ENCODE peak calls at places on chromosome 5, in ten cellular contexts. E, F, D, Z, G, U, M, T, H and I are unnamed samples.
A peak's percentile ranks its signal among the peaks of the same experiment; 100 is the strongest.

GRCh38 chr5:135657536-135658307 is 78.9 kb upstream of the CXCL14 start:
- DNase-seq in H (no peak), G (no peak), Z (no peak), M (no peak), D (no peak), U (no peak), T (no peak), F (no peak), E (no peak), I (no peak)

GRCh38 chr5:56314536-56314935 is 81.4 kb upstream of the ANKRD55 start:
- DNase-seq in F (no peak), D (peak; percentile 21), G (peak; percentile 70), H (no peak), Z (no peak), T (no peak), M (no peak), U (no peak), E (no peak), I (no peak)

GRCh38 chr5:59673438-59674058 is 220.0 kb downstream of the PDE4D start:
- DNase-seq in T (no peak), U (no peak), F (no peak), G (peak; percentile 76), M (no peak), Z (peak; percentile 1), E (peak; percentile 8), H (no peak), D (peak; percentile 16), I (no peak)

GRCh38 chr5:74326571-74327338 is 313.8 kb downstream of the ENC1 start:
- DNase-seq in F (peak; percentile 51), M (no peak), Z (peak; percentile 60), D (peak; percentile 51), U (peak; percentile 51), T (no peak), H (no peak), G (no peak), E (peak; percentile 87), I (no peak)

GRCh38 chr5:126544087-126544740 is 50.8 kb downstream of the ALDH7A1 start:
- DNase-seq in T (no peak), D (peak; percentile 58), U (peak; percentile 40), E (peak; percentile 19), G (peak; percentile 69), M (no peak), F (peak; percentile 54), Z (peak; percentile 16), H (peak; percentile 52), I (no peak)

GRCh38 chr5:58133631-58134296 is 326.1 kb downstream of the PLK2 start:
- DNase-seq in G (no peak), Z (no peak), D (no peak), M (no peak), H (no peak), T (no peak), U (no peak), E (no peak), F (no peak), I (no peak)

GRCh38 chr5:16345454-16345853 is 120.1 kb downstream of the ZNF622 start:
- DNase-seq in Z (no peak), M (no peak), H (no peak), T (no peak), F (no peak), D (no peak), E (no peak), G (peak; percentile 35), U (no peak), I (no peak)

GRCh38 chr5:160545832-160546231 is 124.2 kb downstream of the PTTG1 start:
- DNase-seq in Z (no peak), U (no peak), T (no peak), G (no peak), H (no peak), E (no peak), D (no peak), F (no peak), M (no peak), I (no peak)

GRCh38 chr5:1143670-1143951 is 31.7 kb upstream of the SLC12A7 start:
- DNase-seq in G (no peak), M (no peak), D (no peak), Z (no peak), H (no peak), U (no peak), T (no peak), F (no peak), E (no peak), I (no peak)

GRCh38 chr5:69024241-69024651 is 69.6 kb upstream of the SLC30A5 start:
- DNase-seq in Z (peak; percentile 19), E (peak; percentile 70), G (peak; percentile 82), M (no peak), U (no peak), D (peak; percentile 58), F (no peak), H (peak; percentile 51), T (no peak), I (no peak)

GRCh38 chr5:179763215-179763945 is 30.4 kb upstream of the LTC4S start:
- DNase-seq in Z (peak; percentile 65), M (peak; percentile 75), T (peak; percentile 82), E (peak; percentile 38), F (peak; percentile 69), U (peak; percentile 71), D (peak; percentile 77), G (peak; percentile 87), H (no peak), I (no peak)

GRCh38 chr5:150113047-150113744 is 26.8 kb upstream of the CSF1R start:
- DNase-seq in G (peak; percentile 35), E (no peak), D (no peak), T (peak; percentile 69), F (no peak), Z (peak; percentile 33), M (peak; percentile 72), H (peak; percentile 52), U (peak; percentile 25), I (peak; percentile 47)

GRCh38 chr5:131767891-131768290 is 28.9 kb downstream of the FNIP1 start:
- DNase-seq in M (no peak), E (no peak), D (no peak), H (no peak), U (no peak), G (no peak), Z (no peak), F (no peak), T (no peak), I (no peak)

GRCh38 chr5:100799166-100799565 is 103.9 kb downstream of the ST8SIA4 start:
- DNase-seq in Z (no peak), F (no peak), G (no peak), E (no peak), T (no peak), M (no peak), D (no peak), U (no peak), H (no peak), I (no peak)

GRCh38 chr5:100803391-100803790 is 99.7 kb downstream of the ST8SIA4 start:
- DNase-seq in E (no peak), T (no peak), D (no peak), F (no peak), Z (no peak), G (no peak), U (no peak), H (no peak), M (peak; percentile 47), I (no peak)

GRCh38 chr5:100800552-100800951 is 102.5 kb downstream of the ST8SIA4 start:
- DNase-seq in E (no peak), F (no peak), D (no peak), H (no peak), U (no peak), M (no peak), Z (no peak), G (no peak), T (no peak), I (no peak)

GRCh38 chr5:100797863-100798262 is 105.2 kb downstream of the ST8SIA4 start:
- DNase-seq in F (no peak), Z (no peak), D (no peak), T (no peak), U (no peak), E (no peak), M (no peak), G (no peak), H (no peak), I (no peak)

DNA sequence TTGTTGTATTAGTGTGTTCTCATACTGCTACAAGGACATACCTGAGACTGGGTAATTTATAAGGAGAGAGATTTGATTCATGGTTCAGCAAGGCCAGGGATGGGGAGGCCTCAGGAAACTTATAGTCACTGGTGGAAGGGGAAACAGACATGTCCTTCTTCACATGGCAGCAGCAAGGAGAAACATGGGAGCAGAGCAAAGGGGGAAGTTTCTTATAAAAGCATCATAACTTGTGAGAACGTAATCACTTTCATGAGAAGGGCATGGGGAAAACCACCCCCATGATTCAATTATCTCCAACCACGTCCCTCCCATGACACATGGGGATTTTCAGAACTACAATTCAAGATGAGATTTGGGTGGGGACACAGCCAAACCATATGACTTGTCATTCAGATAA is 100.9 kb downstream of the ST8SIA4 start:
- DNase-seq in T (no peak), F (no peak), E (no peak), G (no peak), U (no peak), M (no peak), H (no peak), D (no peak), Z (no peak), I (no peak)
- TF ChIP-seq CTCF in T (no peak), F (no peak), E (no peak), G (no peak), U (no peak), M (no peak), H (no peak), D (no peak), Z (no peak), I (no peak)

GRCh38 chr5:39217365-39218281 is 1.7 kb downstream of the FYB1 start:
- DNase-seq in H (peak; percentile 83), D (peak; percentile 70), T (peak; percentile 93), M (peak; percentile 82), U (peak; percentile 82), Z (peak; percentile 83), E (peak; percentile 71), G (peak; percentile 92), F (peak; percentile 79), I (peak; percentile 37)
- TF ChIP-seq POLR2AphosphoS5 in H (no peak), D (no peak), T (peak; percentile 63), M (no peak), U (peak; percentile 52), Z (no peak), E (no peak), G (no peak), F (no peak), I (no peak)

DNA sequence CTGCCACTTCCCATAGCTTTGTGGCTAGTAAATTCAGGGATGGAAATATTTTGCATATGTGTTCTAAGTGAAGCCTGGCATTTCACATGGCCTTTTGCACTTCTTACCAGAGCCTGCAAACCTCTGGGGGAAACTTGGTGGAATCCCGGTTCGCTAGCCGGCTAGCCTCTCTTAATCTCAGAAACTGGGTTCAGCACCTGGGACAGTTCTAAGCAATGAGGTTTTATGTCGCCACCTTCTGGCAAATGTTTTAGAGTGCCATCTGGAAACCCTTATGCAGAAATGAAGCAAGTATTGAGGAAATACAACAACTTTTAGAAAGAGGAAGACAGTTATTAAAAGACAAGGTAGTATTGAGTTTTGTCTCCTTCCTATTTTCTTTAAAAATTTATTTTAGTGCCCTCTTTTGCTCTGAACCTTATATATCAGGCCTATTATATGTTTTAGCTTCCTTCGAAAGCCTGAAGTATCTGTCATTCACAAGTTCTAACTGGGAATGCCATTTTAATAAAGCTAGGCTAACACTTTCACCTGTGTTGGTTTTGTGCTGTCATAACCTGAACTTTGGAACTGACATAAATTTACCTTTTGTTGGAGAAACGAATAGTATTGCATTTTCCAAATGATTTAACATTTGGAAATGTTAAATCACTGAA is 963 bp upstream of the HTR1A start:
- DNase-seq in E (peak; percentile 19), U (no peak), Z (peak; percentile 43), G (peak; percentile 97), T (no peak), D (peak; percentile 56), H (peak; percentile 75), M (no peak), F (peak; percentile 23), I (no peak)
- TF ChIP-seq CTCF in E (no peak), U (peak; percentile 8), Z (peak; percentile 43), G (peak; percentile 92), T (no peak), D (peak; percentile 67), H (peak; percentile 12), M (peak; percentile 32), F (peak; percentile 39), I (peak; percentile 40)

GRCh38 chr5:31935702-31936347 is 238.3 kb downstream of the GOLPH3 start:
- DNase-seq in U (peak; percentile 48), M (no peak), H (no peak), F (no peak), E (no peak), D (no peak), T (no peak), Z (no peak), G (no peak), I (no peak)
- TF ChIP-seq POLR2AphosphoS5 in U (no peak), M (no peak), H (no peak), F (no peak), E (no peak), D (no peak), T (no peak), Z (no peak), G (no peak), I (no peak)